ENCODE peak calls at places on chromosomes 6 and 20, in six cellular contexts. One of them, this sample, is unnamed.

GRCh38 chr6:21199246-21199645 is 394.3 kb upstream of the SOX4 start:
- DNase-seq in astrocyte of the spinal cord: no peak
- DNase-seq in stimulated activated CD4-positive, alpha-beta T cell treated with anti-CD3 and anti-CD28 coated beads, Interleukin-4, amount 100 ng/mL, for 24 hours: no peak
- DNase-seq in GM13977: no peak
- DNase-seq in effector CD4-positive, alpha-beta T cell: no peak
- DNase-seq in Ammon's horn: no peak
- DNase-seq in this sample: no peak

GRCh38 chr6:47680056-47680455 is 18.3 kb upstream of the ADGRF4 start:
- DNase-seq in effector CD4-positive, alpha-beta T cell: no peak
- DNase-seq in GM13977: no peak
- DNase-seq in stimulated activated CD4-positive, alpha-beta T cell treated with anti-CD3 and anti-CD28 coated beads, Interleukin-4, amount 100 ng/mL, for 24 hours: no peak
- DNase-seq in astrocyte of the spinal cord: no peak
- DNase-seq in Ammon's horn: no peak
- DNase-seq in this sample: no peak

GRCh38 chr20:61353261-61353995 is 101.4 kb downstream of the CDH4 start:
- DNase-seq in stimulated activated CD4-positive, alpha-beta T cell treated with anti-CD3 and anti-CD28 coated beads, Interleukin-4, amount 100 ng/mL, for 24 hours: no peak
- DNase-seq in effector CD4-positive, alpha-beta T cell: no peak
- DNase-seq in Ammon's horn: no peak
- DNase-seq in astrocyte of the spinal cord: peak
- DNase-seq in GM13977: no peak
- DNase-seq in this sample: no peak

GRCh38 chr6:23213193-23213592 is 643.8 kb downstream of the HDGFL1 start:
- DNase-seq in Ammon's horn: no peak
- DNase-seq in astrocyte of the spinal cord: peak
- DNase-seq in stimulated activated CD4-positive, alpha-beta T cell treated with anti-CD3 and anti-CD28 coated beads, Interleukin-4, amount 100 ng/mL, for 24 hours: no peak
- DNase-seq in effector CD4-positive, alpha-beta T cell: no peak
- DNase-seq in GM13977: no peak
- DNase-seq in this sample: no peak

GRCh38 chr20:51458751-51459439 is 83.6 kb downstream of the NFATC2 start:
- DNase-seq in astrocyte of the spinal cord: no peak
- DNase-seq in effector CD4-positive, alpha-beta T cell: no peak
- DNase-seq in stimulated activated CD4-positive, alpha-beta T cell treated with anti-CD3 and anti-CD28 coated beads, Interleukin-4, amount 100 ng/mL, for 24 hours: no peak
- DNase-seq in GM13977: no peak
- DNase-seq in Ammon's horn: no peak
- DNase-seq in this sample: no peak

GRCh38 chr6:67221226-67221625 is 1413.9 kb upstream of the ADGRB3 start:
- DNase-seq in effector CD4-positive, alpha-beta T cell: no peak
- DNase-seq in astrocyte of the spinal cord: no peak
- DNase-seq in Ammon's horn: no peak
- DNase-seq in GM13977: no peak
- DNase-seq in stimulated activated CD4-positive, alpha-beta T cell treated with anti-CD3 and anti-CD28 coated beads, Interleukin-4, amount 100 ng/mL, for 24 hours: no peak
- DNase-seq in this sample: no peak

GRCh38 chr6:124937645-124938044 is 24.6 kb upstream of the RNF217 start:
- DNase-seq in Ammon's horn: no peak
- DNase-seq in effector CD4-positive, alpha-beta T cell: no peak
- DNase-seq in GM13977: no peak
- DNase-seq in stimulated activated CD4-positive, alpha-beta T cell treated with anti-CD3 and anti-CD28 coated beads, Interleukin-4, amount 100 ng/mL, for 24 hours: no peak
- DNase-seq in astrocyte of the spinal cord: no peak
- DNase-seq in this sample: no peak

GRCh38 chr20:15179426-15180190 is 842.2 kb upstream of the FLRT3 start:
- DNase-seq in Ammon's horn: peak
- DNase-seq in stimulated activated CD4-positive, alpha-beta T cell treated with anti-CD3 and anti-CD28 coated beads, Interleukin-4, amount 100 ng/mL, for 24 hours: no peak
- DNase-seq in astrocyte of the spinal cord: no peak
- DNase-seq in effector CD4-positive, alpha-beta T cell: no peak
- DNase-seq in GM13977: no peak
- DNase-seq in this sample: no peak

GRCh38 chr6:42452171-42453026 is 673 bp upstream of the TRERF1 start:
- DNase-seq in effector CD4-positive, alpha-beta T cell: peak
- DNase-seq in Ammon's horn: peak
- DNase-seq in astrocyte of the spinal cord: peak
- DNase-seq in stimulated activated CD4-positive, alpha-beta T cell treated with anti-CD3 and anti-CD28 coated beads, Interleukin-4, amount 100 ng/mL, for 24 hours: peak
- DNase-seq in GM13977: peak
- DNase-seq in this sample: peak

GRCh38 chr6:69022991-69023390 is 387.9 kb downstream of the ADGRB3 start:
- DNase-seq in effector CD4-positive, alpha-beta T cell: no peak
- DNase-seq in Ammon's horn: no peak
- DNase-seq in GM13977: no peak
- DNase-seq in stimulated activated CD4-positive, alpha-beta T cell treated with anti-CD3 and anti-CD28 coated beads, Interleukin-4, amount 100 ng/mL, for 24 hours: no peak
- DNase-seq in astrocyte of the spinal cord: peak
- DNase-seq in this sample: no peak

GRCh38 chr6:124577734-124578281 is 384.4 kb upstream of the RNF217 start:
- DNase-seq in Ammon's horn: no peak
- DNase-seq in stimulated activated CD4-positive, alpha-beta T cell treated with anti-CD3 and anti-CD28 coated beads, Interleukin-4, amount 100 ng/mL, for 24 hours: no peak
- DNase-seq in astrocyte of the spinal cord: no peak
- DNase-seq in GM13977: no peak
- DNase-seq in effector CD4-positive, alpha-beta T cell: no peak
- DNase-seq in this sample: no peak

GRCh38 chr6:42369568-42369967 is 82.2 kb downstream of the TRERF1 start:
- DNase-seq in stimulated activated CD4-positive, alpha-beta T cell treated with anti-CD3 and anti-CD28 coated beads, Interleukin-4, amount 100 ng/mL, for 24 hours: no peak
- DNase-seq in GM13977: peak
- DNase-seq in astrocyte of the spinal cord: no peak
- DNase-seq in effector CD4-positive, alpha-beta T cell: no peak
- DNase-seq in Ammon's horn: no peak
- DNase-seq in this sample: no peak

GRCh38 chr6:30894935-30895334 is 10.6 kb downstream of the DDR1 start:
- DNase-seq in Ammon's horn: no peak
- DNase-seq in effector CD4-positive, alpha-beta T cell: no peak
- DNase-seq in GM13977: no peak
- DNase-seq in astrocyte of the spinal cord: no peak
- DNase-seq in stimulated activated CD4-positive, alpha-beta T cell treated with anti-CD3 and anti-CD28 coated beads, Interleukin-4, amount 100 ng/mL, for 24 hours: no peak
- DNase-seq in this sample: no peak

GRCh38 chr20:36472656-36473071 is 68.7 kb upstream of the MYL9 start:
- DNase-seq in astrocyte of the spinal cord: no peak
- DNase-seq in effector CD4-positive, alpha-beta T cell: no peak
- DNase-seq in GM13977: no peak
- DNase-seq in Ammon's horn: no peak
- DNase-seq in stimulated activated CD4-positive, alpha-beta T cell treated with anti-CD3 and anti-CD28 coated beads, Interleukin-4, amount 100 ng/mL, for 24 hours: no peak
- DNase-seq in this sample: no peak

GRCh38 chr20:9223296-9223695 is 154.4 kb downstream of the PLCB4 start:
- DNase-seq in Ammon's horn: no peak
- DNase-seq in GM13977: no peak
- DNase-seq in astrocyte of the spinal cord: no peak
- DNase-seq in stimulated activated CD4-positive, alpha-beta T cell treated with anti-CD3 and anti-CD28 coated beads, Interleukin-4, amount 100 ng/mL, for 24 hours: no peak
- DNase-seq in effector CD4-positive, alpha-beta T cell: no peak
- DNase-seq in this sample: no peak

GRCh38 chr20:48933017-48933766 is 11.7 kb downstream of the ARFGEF2 start:
- DNase-seq in GM13977: no peak
- DNase-seq in Ammon's horn: no peak
- DNase-seq in stimulated activated CD4-positive, alpha-beta T cell treated with anti-CD3 and anti-CD28 coated beads, Interleukin-4, amount 100 ng/mL, for 24 hours: no peak
- DNase-seq in effector CD4-positive, alpha-beta T cell: no peak
- DNase-seq in astrocyte of the spinal cord: no peak
- DNase-seq in this sample: no peak

GRCh38 chr20:53011640-53012039 is 39.5 kb downstream of the TSHZ2 start:
- DNase-seq in GM13977: no peak
- DNase-seq in Ammon's horn: no peak
- DNase-seq in astrocyte of the spinal cord: no peak
- DNase-seq in stimulated activated CD4-positive, alpha-beta T cell treated with anti-CD3 and anti-CD28 coated beads, Interleukin-4, amount 100 ng/mL, for 24 hours: no peak
- DNase-seq in effector CD4-positive, alpha-beta T cell: no peak
- DNase-seq in this sample: no peak

GRCh38 chr6:6645266-6645917 is 56.9 kb downstream of the LY86 start:
- DNase-seq in stimulated activated CD4-positive, alpha-beta T cell treated with anti-CD3 and anti-CD28 coated beads, Interleukin-4, amount 100 ng/mL, for 24 hours: no peak
- DNase-seq in astrocyte of the spinal cord: no peak
- DNase-seq in GM13977: no peak
- DNase-seq in Ammon's horn: no peak
- DNase-seq in effector CD4-positive, alpha-beta T cell: no peak
- DNase-seq in this sample: no peak

GRCh38 chr6:36953931-36954261 is 642 bp upstream of the PI16 start:
- DNase-seq in GM13977: no peak
- DNase-seq in Ammon's horn: no peak
- DNase-seq in astrocyte of the spinal cord: no peak
- DNase-seq in effector CD4-positive, alpha-beta T cell: no peak
- DNase-seq in stimulated activated CD4-positive, alpha-beta T cell treated with anti-CD3 and anti-CD28 coated beads, Interleukin-4, amount 100 ng/mL, for 24 hours: no peak
- DNase-seq in this sample: no peak

GRCh38 chr20:41213150-41213820 is 75.9 kb downstream of the PLCG1 start:
- DNase-seq in astrocyte of the spinal cord: peak
- DNase-seq in effector CD4-positive, alpha-beta T cell: no peak
- DNase-seq in stimulated activated CD4-positive, alpha-beta T cell treated with anti-CD3 and anti-CD28 coated beads, Interleukin-4, amount 100 ng/mL, for 24 hours: no peak
- DNase-seq in Ammon's horn: no peak
- DNase-seq in GM13977: no peak
- DNase-seq in this sample: no peak